ENCODE peak calls at places on chromosomes 11 and 22, in four cellular contexts. M is astrocyte of the cerebellum, X is spleen, I is mesenchymal stem cell. E is an unnamed sample.

GRCh38 chr22:37818397-37819099 is 4.6 kb upstream of the GALR3 start:
- DNase-seq in M (no peak), X (peak; percentile 91), I (peak; percentile 62), E (peak; percentile 73)

GRCh38 chr11:94656968-94657367 is 89.8 kb downstream of the PIWIL4 start:
- DNase-seq in I (peak; percentile 34), M (no peak), X (no peak), E (no peak)

GRCh38 chr11:119641991-119642745 is 86.8 kb downstream of the NECTIN1 start:
- DNase-seq in M (no peak), X (no peak), I (peak; percentile 51), E (peak; percentile 55)

GRCh38 chr22:49155809-49156580 is 671.7 kb downstream of the BRD1 start:
- DNase-seq in I (no peak), X (no peak), M (no peak), E (no peak)

GRCh38 chr11:20134991-20135736 is 25.1 kb downstream of the DBX1 start:
- DNase-seq in X (no peak), M (no peak), I (no peak), E (no peak)

GRCh38 chr22:24803064-24803542 is 2.9 kb upstream of the SGSM1 start:
- DNase-seq in X (no peak), I (peak; percentile 36), M (peak; percentile 5), E (peak; percentile 51)

GRCh38 chr11:64025205-64025604 is 10.5 kb upstream of the FLRT1 start:
- DNase-seq in M (no peak), X (no peak), I (no peak), E (no peak)

GRCh38 chr11:35007277-35007676 is 90.9 kb downstream of the PDHX start:
- DNase-seq in I (no peak), M (no peak), X (no peak), E (no peak)

GRCh38 chr11:14304601-14305000 is 54.4 kb downstream of the RRAS2 start:
- DNase-seq in X (no peak), M (no peak), I (no peak), E (no peak)

GRCh38 chr11:27187848-27188621 is 147.4 kb downstream of the BBOX1 start:
- DNase-seq in I (no peak), X (no peak), M (no peak), E (no peak)

GRCh38 chr22:20109411-20110358 is 6.2 kb upstream of the RANBP1 start:
- DNase-seq in M (no peak), X (peak; percentile 70), I (no peak), E (no peak)

GRCh38 chr11:128420943-128421342 is 166.4 kb downstream of the ETS1 start:
- DNase-seq in X (no peak), I (peak; percentile 95), M (no peak), E (no peak)

GRCh38 chr22:50735739-50736030 is 2.3 kb upstream of the ACR start:
- DNase-seq in X (no peak), M (no peak), I (no peak), E (no peak)

GRCh38 chr22:40748388-40748970 is 69.2 kb downstream of the MCHR1 start:
- DNase-seq in M (no peak), I (no peak), X (no peak), E (no peak)

GRCh38 chr22:32536352-32536751 is 61.7 kb downstream of the FBXO7 start:
- DNase-seq in M (no peak), I (no peak), X (no peak), E (no peak)

GRCh38 chr22:22884888-22885840 is 2.5 kb upstream of the IGLL5 start:
- DNase-seq in X (peak; percentile 91), I (no peak), M (no peak), E (no peak)

GRCh38 chr11:4048340-4048739 is 46.3 kb upstream of the RRM1 start:
- DNase-seq in I (peak; percentile 16), X (no peak), M (no peak), E (no peak)

GRCh38 chr22:50017701-50018224 is 5.2 kb upstream of the IL17REL start:
- DNase-seq in M (no peak), X (no peak), I (no peak), E (no peak)

GRCh38 chr11:73325036-73325981 is 17.2 kb downstream of the ARHGEF17 start:
- DNase-seq in I (peak; percentile 83), X (no peak), M (no peak), E (no peak)

GRCh38 chr11:69605737-69606526 is 35.0 kb upstream of the CCND1 start:
- DNase-seq in M (no peak), I (no peak), X (no peak), E (no peak)

GRCh38 chr22:50674127-50674493 is 1.5 kb downstream of the SHANK3 start:
- DNase-seq in M (no peak), I (no peak), X (no peak), E (no peak)

GRCh38 chr11:23124996-23125395 is 264.7 kb upstream of the CCDC179 start:
- DNase-seq in M (no peak), I (peak; percentile 54), X (no peak), E (no peak)

GRCh38 chr11:128055576-128056217 is 531.7 kb downstream of the ETS1 start:
- DNase-seq in I (no peak), X (no peak), M (no peak), E (peak; percentile 90)

GRCh38 chr22:38843716-38844660 is at the start of gene NPTXR:
- DNase-seq in I (peak; percentile 63), M (no peak), X (no peak), E (peak; percentile 52)

GRCh38 chr22:46085831-46086576 is 64.3 kb upstream of the PPARA start:
- DNase-seq in I (no peak), M (no peak), X (peak; percentile 76), E (peak; percentile 83)

GRCh38 chr11:92594251-92594650 is 369.6 kb downstream of the FAT3 start:
- DNase-seq in I (no peak), M (no peak), X (no peak), E (no peak)

GRCh38 chr22:31346733-31347250 is 646 bp upstream of the PATZ1 start:
- DNase-seq in X (peak; percentile 93), I (peak; percentile 75), M (no peak), E (no peak)

GRCh38 chr11:70537576-70538571 is 139.5 kb downstream of the CTTN start:
- DNase-seq in M (no peak), X (peak; percentile 63), I (no peak), E (no peak)

GRCh38 chr22:17853066-17853465 is 78.8 kb upstream of the BID start:
- DNase-seq in M (no peak), I (no peak), X (no peak), E (no peak)

GRCh38 chr22:23012081-23012622 is 58.2 kb upstream of the GNAZ start:
- DNase-seq in M (no peak), X (no peak), I (no peak), E (no peak)

GRCh38 chr11:19951558-19952083 is 208.7 kb downstream of the DBX1 start:
- DNase-seq in M (no peak), I (peak; percentile 80), X (no peak), E (peak; percentile 68)

GRCh38 chr22:41217553-41218157 is 12.5 kb downstream of the L3MBTL2 start:
- DNase-seq in I (peak; percentile 84), X (no peak), M (no peak), E (peak; percentile 87)

GRCh38 chr11:43575931-43576833 is 104.4 kb upstream of the HSD17B12 start:
- DNase-seq in X (no peak), I (no peak), M (no peak), E (no peak)

GRCh38 chr11:43576834-43577521 is 103.6 kb upstream of the HSD17B12 start:
- DNase-seq in M (peak; percentile 15), I (peak; percentile 55), X (no peak), E (peak; percentile 66)

GRCh38 chr11:43573873-43574272 is 106.7 kb upstream of the HSD17B12 start:
- DNase-seq in M (no peak), I (no peak), X (no peak), E (no peak)

GRCh38 chr11:43573233-43573632 is 107.3 kb upstream of the HSD17B12 start:
- DNase-seq in I (no peak), X (no peak), M (no peak), E (peak; percentile 48)

GRCh38 chr11:43574949-43575915 is 105.3 kb upstream of the HSD17B12 start:
- DNase-seq in M (no peak), I (peak; percentile 70), X (no peak), E (peak; percentile 26)
- H3K4me3 ChIP-seq in M (peak overlapping the region; percentile 19), I (peak overlapping the region; percentile 46), X (no peak overlapping the region), E (no peak overlapping the region)

GRCh38 chr11:62788991-62789390 is 1.8 kb downstream of the TMEM179B start:
- DNase-seq in M (no peak), I (no peak), X (no peak), E (no peak)
- H3K4me3 ChIP-seq in M (no peak overlapping the region), I (peak overlapping the region; percentile 12), X (no peak overlapping the region), E (no peak overlapping the region)

GRCh38 chr11:47514825-47515647 is 37.9 kb downstream of the CELF1 start:
- DNase-seq in X (no peak), M (peak; percentile 47), I (peak; percentile 91), E (peak; percentile 69)
- H3K4me3 ChIP-seq in X (no peak overlapping the region), M (no peak overlapping the region), I (no peak overlapping the region), E (no peak overlapping the region)

GRCh38 chr11:75428989-75429640 is 3.9 kb downstream of the KLHL35 start:
- DNase-seq in M (no peak), X (peak; percentile 45), I (no peak), E (no peak)
- H3K4me3 ChIP-seq in M (no peak overlapping the region), X (no peak overlapping the region), I (no peak overlapping the region), E (no peak overlapping the region)

DNA sequence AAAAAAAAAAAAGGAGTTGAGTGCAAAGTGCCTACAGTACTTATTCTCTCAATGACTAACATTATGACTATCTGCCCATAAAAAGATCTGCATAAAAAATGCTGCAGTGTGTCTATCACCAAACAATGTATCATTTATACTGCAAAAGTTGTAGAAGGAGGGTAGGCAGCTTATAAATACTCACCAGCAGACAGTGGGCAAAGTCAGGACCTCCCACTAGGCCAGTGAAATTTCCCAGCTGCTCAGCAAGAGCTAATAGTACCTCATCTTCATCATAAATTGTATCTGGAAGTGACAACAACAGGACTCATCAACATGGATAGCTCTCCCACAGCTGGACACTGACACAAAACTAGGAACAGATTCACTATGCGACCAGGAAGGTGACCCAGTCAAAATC is 1.6 kb downstream of the PPP2R1B start:
- DNase-seq in I (peak; percentile 37), X (no peak), M (no peak), E (no peak)
- H3K4me3 ChIP-seq in I (no peak overlapping the region), X (no peak overlapping the region), M (peak overlapping the region; percentile 78), E (peak overlapping the region; percentile 89)

E was measured in epithelial cell of esophagus.